ENCODE peak calls at places on chromosomes 16 and 17, in six cellular contexts. P is tibial nerve, L is K562, E is ovary, Z is sigmoid colon, O is transverse colon. C is an unnamed sample. For H3K27me3, the result is how much of the 10 kb centered on the place peaks cover.

GRCh38 chr17:2551928-2552327 is 40.2 kb upstream of the METTL16 start:
- DNase-seq in P (no peak), L (no peak), E (no peak), Z (no peak), O (no peak), C (no peak)

GRCh38 chr17:62718420-62718819 is 89.7 kb downstream of the MARCHF10 start:
- DNase-seq in P (no peak), L (no peak), E (no peak), Z (no peak), O (no peak), C (no peak)

GRCh38 chr16:49639739-49640388 is 216.0 kb downstream of the ZNF423 start:
- DNase-seq in P (no peak), L (no peak), E (peak), Z (no peak), O (no peak), C (peak)

GRCh38 chr17:64536913-64537312 is 30.1 kb downstream of the CEP95 start:
- DNase-seq in P (no peak), L (no peak), E (no peak), Z (no peak), O (no peak), C (no peak)

GRCh38 chr17:5122586-5123342 is 6.9 kb downstream of the USP6 start:
- DNase-seq in P (peak), L (no peak), E (peak), Z (peak), O (peak), C (peak)

GRCh38 chr16:85381738-85382592 is 231.2 kb upstream of the GSE1 start:
- DNase-seq in P (no peak), L (peak), E (no peak), Z (peak), O (no peak), C (peak)

GRCh38 chr16:886802-887731 is 83.7 kb downstream of the LMF1 start:
- DNase-seq in P (no peak), L (no peak), E (no peak), Z (peak), O (no peak), C (no peak)

GRCh38 chr16:14069818-14070217 is 1.3 kb upstream of the MRTFB start:
- DNase-seq in P (no peak), L (no peak), E (no peak), Z (no peak), O (no peak), C (no peak)

GRCh38 chr16:49620158-49620867 is 235.6 kb downstream of the ZNF423 start:
- DNase-seq in P (peak), L (peak), E (peak), Z (peak), O (peak), C (no peak)

GRCh38 chr16:65116818-65117430 is 4.9 kb downstream of the CDH11 start:
- DNase-seq in P (no peak), L (no peak), E (no peak), Z (no peak), O (no peak), C (no peak)

GRCh38 chr16:20871935-20872815 is 28.0 kb downstream of the DCUN1D3 start:
- DNase-seq in P (no peak), L (no peak), E (no peak), Z (no peak), O (no peak), C (no peak)

GRCh38 chr17:8131844-8132441 is 8.0 kb upstream of the HES7 start:
- DNase-seq in P (no peak), L (no peak), E (no peak), Z (no peak), O (no peak), C (no peak)

GRCh38 chr17:76515291-76515949 is 14.2 kb upstream of the RHBDF2 start:
- DNase-seq in P (peak), L (peak), E (no peak), Z (peak), O (peak), C (peak)

GRCh38 chr17:75635610-75636202 is 2.5 kb downstream of the SMIM5 start:
- DNase-seq in P (no peak), L (no peak), E (no peak), Z (no peak), O (peak), C (peak)

GRCh38 chr17:28551421-28552186 is 820 bp downstream of the UNC119 start:
- DNase-seq in P (no peak), L (no peak), E (peak), Z (no peak), O (no peak), C (no peak)

GRCh38 chr16:84177740-84178070 is 9.2 kb downstream of the TAF1C start:
- DNase-seq in P (no peak), L (no peak), E (no peak), Z (no peak), O (no peak), C (no peak)

GRCh38 chr16:13793788-13794461 is 126.0 kb upstream of the ERCC4 start:
- DNase-seq in P (no peak), L (no peak), E (no peak), Z (peak), O (no peak), C (no peak)

GRCh38 chr16:67594956-67595355 is 32.6 kb downstream of the CTCF start:
- DNase-seq in P (no peak), L (no peak), E (no peak), Z (no peak), O (no peak), C (peak)

GRCh38 chr16:50509521-50510341 is 38.5 kb upstream of the NKD1 start:
- DNase-seq in P (no peak), L (peak), E (no peak), Z (no peak), O (peak), C (no peak)

GRCh38 chr17:70968302-70968701 is 799.0 kb downstream of the KCNJ2 start:
- DNase-seq in P (no peak), L (no peak), E (no peak), Z (no peak), O (no peak), C (no peak)

GRCh38 chr17:76527430-76528111 is 9.9 kb downstream of the CYGB start:
- DNase-seq in P (peak), L (no peak), E (peak), Z (peak), O (peak), C (peak)

GRCh38 chr17:79414520-79415065 is 196.3 kb downstream of the RBFOX3 start:
- DNase-seq in P (no peak), L (no peak), E (no peak), Z (no peak), O (no peak), C (peak)

GRCh38 chr17:2883544-2884203 is 87.4 kb downstream of the RAP1GAP2 start:
- DNase-seq in P (no peak), L (no peak), E (no peak), Z (no peak), O (no peak), C (no peak)

GRCh38 chr16:70746708-70747424 is 54.1 kb downstream of the VAC14 start:
- DNase-seq in P (no peak), L (peak), E (peak), Z (peak), O (peak), C (no peak)

GRCh38 chr16:58636474-58636873 is 6.8 kb upstream of the CNOT1 start:
- DNase-seq in P (no peak), L (no peak), E (no peak), Z (no peak), O (no peak), C (no peak)

GRCh38 chr16:87843678-87844373 is 25.5 kb downstream of the SLC7A5 start:
- DNase-seq in P (no peak), L (no peak), E (no peak), Z (peak), O (no peak), C (no peak)

GRCh38 chr16:26456074-26456473 is 610.7 kb upstream of the C16orf82 start:
- DNase-seq in P (no peak), L (no peak), E (no peak), Z (no peak), O (no peak), C (no peak)

GRCh38 chr16:53865492-53865863 is 161.5 kb downstream of the FTO start:
- DNase-seq in P (no peak), L (peak), E (no peak), Z (no peak), O (no peak), C (no peak)

GRCh38 chr17:72378414-72379395 is 257.9 kb downstream of the SOX9 start:
- DNase-seq in P (no peak), L (no peak), E (no peak), Z (no peak), O (no peak), C (no peak)

GRCh38 chr17:38911081-38911730 is 14.2 kb upstream of the LASP1NB start:
- DNase-seq in P (peak), L (no peak), E (peak), Z (peak), O (no peak), C (no peak)

GRCh38 chr17:30232015-30232821 is 3.3 kb downstream of the SLC6A4 start:
- DNase-seq in P (no peak), L (no peak), E (no peak), Z (no peak), O (no peak), C (no peak)

GRCh38 chr16:75377971-75378386 is 55.3 kb downstream of the CFDP1 start:
- DNase-seq in P (no peak), L (no peak), E (no peak), Z (no peak), O (no peak), C (no peak)

GRCh38 chr17:7431231-7431630 is 2.6 kb downstream of the SPEM3 start:
- DNase-seq in P (no peak), L (no peak), E (no peak), Z (no peak), O (no peak), C (no peak)

GRCh38 chr17:1852327-1852726 is 22.5 kb downstream of the RPA1 start:
- DNase-seq in P (no peak), L (no peak), E (no peak), Z (no peak), O (no peak), C (no peak)

GRCh38 chr17:76419576-76420245 is 33.2 kb downstream of the UBE2O start:
- DNase-seq in P (no peak), L (no peak), E (no peak), Z (no peak), O (no peak), C (no peak)

GRCh38 chr17:40554646-40555295 is 10.5 kb downstream of the CCR7 start:
- DNase-seq in P (no peak), L (no peak), E (peak), Z (no peak), O (no peak), C (peak)

GRCh38 chr17:57108656-57109392 is 23.8 kb downstream of the AKAP1 start:
- DNase-seq in P (no peak), L (no peak), E (no peak), Z (no peak), O (peak), C (peak)

GRCh38 chr17:57106107-57106835 is 21.2 kb downstream of the AKAP1 start:
- DNase-seq in P (no peak), L (no peak), E (no peak), Z (no peak), O (peak), C (peak)

GRCh38 chr17:57107498-57108101 is 22.6 kb downstream of the AKAP1 start:
- DNase-seq in P (no peak), L (peak), E (no peak), Z (no peak), O (peak), C (no peak)

GRCh38 chr17:57104461-57105175 is 19.6 kb downstream of the AKAP1 start:
- DNase-seq in P (no peak), L (no peak), E (no peak), Z (no peak), O (no peak), C (no peak)

DNA sequence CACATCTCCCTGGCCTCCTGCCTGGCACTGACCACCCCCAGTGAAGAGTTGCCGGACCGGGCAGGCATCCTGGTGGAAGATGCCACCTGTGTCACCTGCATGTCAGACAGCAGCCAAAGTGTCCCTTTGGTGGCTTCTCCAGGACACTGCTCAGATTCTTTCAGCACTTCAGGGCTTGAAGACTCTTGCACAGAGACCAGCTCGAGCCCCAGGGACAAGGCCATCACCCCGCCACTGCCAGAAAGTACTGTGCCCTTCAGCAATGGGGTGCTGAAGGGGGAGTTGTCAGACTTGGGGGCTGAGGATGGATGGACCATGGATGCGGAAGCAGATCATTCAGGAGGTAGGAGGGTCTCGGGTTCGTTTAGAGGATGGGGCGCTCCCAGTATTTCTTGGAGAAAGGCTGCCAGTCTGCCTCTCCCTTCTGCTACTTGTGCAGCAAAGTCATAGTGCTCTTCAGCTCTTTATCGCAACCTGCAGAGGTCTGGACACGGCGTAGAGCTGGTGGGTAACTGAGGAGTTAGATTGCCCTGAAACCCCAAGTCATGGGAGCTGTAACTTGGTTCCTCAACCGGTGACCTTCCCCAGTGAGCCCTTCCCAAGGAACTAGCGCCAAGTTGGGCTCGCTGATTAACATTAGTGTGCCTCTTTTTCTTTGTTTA is 21.9 kb downstream of the AKAP1 start:
- DNase-seq in P (no peak), L (peak), E (no peak), Z (no peak), O (no peak), C (no peak)
- TF ChIP-seq EP300 in P (no peak), L (no peak), E (no peak), Z (no peak), O (no peak), C (no peak)

DNA sequence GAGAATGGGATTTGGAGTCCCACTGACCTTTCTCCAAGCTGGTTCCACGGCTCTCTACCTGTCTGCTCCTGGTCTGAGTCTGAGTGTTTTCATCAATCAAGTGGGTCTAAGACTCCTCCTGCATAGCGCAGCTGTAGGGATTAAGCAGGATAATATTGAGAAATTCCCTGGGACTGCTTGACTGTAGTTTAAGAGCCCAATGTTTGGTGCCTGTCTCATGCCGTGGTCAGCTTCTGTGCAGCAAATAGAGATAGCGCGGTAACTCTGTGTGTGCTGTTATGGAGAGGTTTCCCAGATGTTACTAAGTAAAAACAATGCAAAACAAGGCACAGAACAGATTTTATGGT is 21.4 kb downstream of the RPTOR start:
- DNase-seq in P (no peak), L (no peak), E (no peak), Z (no peak), O (no peak), C (no peak)
- H3K27me3 ChIP-seq in P (under half), L (under half), E (under half), Z (under half), O (under half), C (under half)

DNA sequence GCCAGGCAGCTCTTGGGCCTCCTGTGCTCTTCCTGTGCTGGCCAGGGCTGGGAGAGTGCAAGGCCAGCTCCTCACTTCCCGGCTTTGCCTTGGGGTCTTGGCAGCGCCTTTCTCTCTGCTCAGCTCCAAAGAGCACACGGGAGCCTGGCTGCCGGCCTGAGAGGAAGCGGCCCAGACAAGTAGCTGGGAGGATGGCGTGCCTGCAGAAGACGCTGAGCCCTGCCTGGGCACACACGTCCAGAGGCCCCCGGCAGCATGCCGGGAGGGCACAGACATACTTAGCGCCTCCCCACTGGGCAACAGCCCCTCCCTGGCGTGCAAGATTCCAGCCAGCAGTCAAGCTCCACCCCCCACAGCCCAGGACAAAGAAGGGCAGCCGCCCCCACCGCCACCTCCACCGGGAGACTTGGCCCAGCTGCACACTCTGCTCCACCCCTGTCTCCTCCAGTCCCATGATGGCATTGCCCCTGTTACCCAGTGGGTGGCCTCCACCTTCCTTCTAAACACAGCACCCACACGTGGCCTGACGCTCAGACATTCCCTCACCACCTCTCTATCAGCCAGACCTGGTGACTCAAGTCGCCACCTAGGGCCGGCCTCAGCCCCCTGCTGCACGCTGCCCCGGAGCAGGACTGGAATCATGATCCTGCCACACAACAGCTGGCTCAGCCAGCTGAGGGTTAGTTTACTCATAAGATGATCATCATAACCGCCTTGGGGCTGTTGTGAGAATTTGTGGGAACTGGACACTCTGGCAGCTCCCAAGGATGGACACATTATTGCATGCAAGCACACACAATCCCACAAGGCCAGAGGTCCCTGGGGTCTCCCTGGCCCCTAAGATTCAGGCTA is 12.4 kb downstream of the SGCA start:
- DNase-seq in P (peak), L (peak), E (peak), Z (peak), O (peak), C (peak)
- TF ChIP-seq EP300 in P (no peak), L (no peak), E (no peak), Z (peak), O (no peak), C (no peak)

GRCh38 chr17:78142113-78142861 is 3.9 kb upstream of the C17orf99 start:
- DNase-seq in P (no peak), L (no peak), E (no peak), Z (no peak), O (peak), C (peak)

GRCh38 chr17:78138204-78139060 is 7.8 kb upstream of the C17orf99 start:
- DNase-seq in P (no peak), L (no peak), E (no peak), Z (no peak), O (no peak), C (peak)

GRCh38 chr17:78137392-78138203 is 7.0 kb downstream of the TMC8 start:
- DNase-seq in P (no peak), L (peak), E (no peak), Z (no peak), O (peak), C (peak)

GRCh38 chr17:78141437-78142112 is 4.6 kb upstream of the C17orf99 start:
- DNase-seq in P (no peak), L (no peak), E (no peak), Z (no peak), O (peak), C (no peak)

DNA sequence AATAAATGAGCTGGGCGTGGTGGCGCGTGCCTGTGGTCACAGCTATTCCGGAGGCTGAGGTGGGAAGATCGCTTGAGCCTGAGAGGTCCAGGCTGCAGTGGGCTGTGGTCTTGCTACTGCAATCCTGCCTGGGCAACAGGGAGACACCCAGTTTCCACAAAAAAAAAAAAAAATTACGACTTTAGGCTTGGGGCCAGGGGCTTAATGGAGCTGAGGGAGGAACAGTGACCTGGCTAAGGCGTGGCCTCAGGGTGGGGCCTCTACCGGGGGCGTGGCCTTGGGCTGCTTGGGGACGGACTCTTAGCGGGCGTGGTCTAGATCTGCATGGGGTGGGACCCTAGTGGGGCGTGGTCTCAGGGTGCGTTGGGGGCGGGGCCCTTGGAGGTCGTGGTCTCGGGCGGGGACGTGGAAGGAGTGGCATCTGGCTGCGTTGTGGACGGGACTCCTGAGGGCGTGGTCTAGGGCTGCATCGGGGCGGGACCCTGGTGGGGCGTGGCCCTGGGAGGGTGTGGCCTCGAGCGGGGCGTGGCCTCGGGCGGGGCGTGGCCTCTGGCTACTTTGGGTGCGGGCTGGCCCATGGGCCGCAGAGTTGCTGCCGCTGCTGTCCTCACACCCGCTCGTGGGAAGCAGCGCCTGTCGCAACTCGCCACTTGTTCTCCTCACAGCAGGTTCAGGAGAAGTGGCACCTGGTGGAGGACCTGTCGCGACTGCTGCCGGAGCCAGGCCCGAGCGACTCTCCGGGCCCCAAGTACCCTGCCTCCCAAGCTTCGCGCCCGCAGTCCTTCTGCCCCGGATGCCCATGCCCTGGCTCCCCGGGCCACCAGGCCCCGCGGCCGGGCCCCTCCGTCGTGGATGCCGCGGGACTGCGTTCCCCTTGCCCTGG is 5.8 kb upstream of the C17orf99 start:
- DNase-seq in P (peak), L (peak), E (peak), Z (peak), O (peak), C (peak)
- H3K27me3 ChIP-seq in P (under half), L (under half), E (under half), Z (under half), O (under half), C (under half)